ENCODE peak calls at places on chromosomes 5 and 9, in eight cellular contexts. N, O, K, W, I, S, T and V are unnamed samples.

GRCh38 chr5:61869333-61869732 is 436.7 kb upstream of the KIF2A start:
- DNase-seq in K (no peak), W (no peak), S (no peak), T (no peak), I (no peak), O (no peak), N (no peak), V (no peak)

GRCh38 chr9:130172858-130173461 is 756 bp downstream of the NCS1 start:
- DNase-seq in I (peak), K (no peak), T (peak), W (peak), N (no peak), O (peak), S (peak), V (peak)

GRCh38 chr9:38082456-38083287 is 13.6 kb upstream of the SHB start:
- DNase-seq in N (peak), W (peak), K (no peak), O (no peak), I (peak), S (no peak), T (no peak), V (peak)

GRCh38 chr5:80125962-80126480 is 90.9 kb downstream of the THBS4 start:
- DNase-seq in O (peak), N (no peak), W (peak), T (no peak), K (no peak), S (peak), I (peak), V (peak)

GRCh38 chr5:173753307-173754168 is 134.6 kb upstream of the CPEB4 start:
- DNase-seq in S (no peak), I (no peak), N (no peak), W (peak), K (no peak), O (no peak), T (no peak), V (peak)

GRCh38 chr9:13911473-13911872 is 402.5 kb downstream of the NFIB start:
- DNase-seq in K (no peak), N (no peak), T (no peak), S (no peak), I (no peak), O (no peak), W (no peak), V (no peak)

GRCh38 chr9:79240774-79241173 is 331.0 kb upstream of the TLE4 start:
- DNase-seq in N (no peak), S (no peak), K (no peak), W (no peak), I (no peak), T (no peak), O (no peak), V (no peak)

GRCh38 chr9:93223241-93224180 is 39.6 kb downstream of the WNK2 start:
- DNase-seq in I (no peak), T (no peak), S (peak), W (peak), K (no peak), O (peak), N (peak), V (peak)

GRCh38 chr5:68954618-68954910 is 139.2 kb upstream of the SLC30A5 start:
- DNase-seq in O (no peak), K (no peak), W (no peak), S (no peak), T (no peak), I (no peak), N (no peak), V (no peak)

GRCh38 chr9:101387871-101388506 is 3.2 kb upstream of the BAAT start:
- DNase-seq in N (no peak), S (peak), T (no peak), I (no peak), K (no peak), O (peak), W (peak), V (peak)

GRCh38 chr5:33588654-33589372 is 148.0 kb downstream of the TARS1 start:
- DNase-seq in I (no peak), O (peak), K (no peak), W (no peak), S (no peak), T (no peak), N (no peak), V (peak)

GRCh38 chr9:33166263-33167083 is 663 bp downstream of the B4GALT1 start:
- DNase-seq in W (peak), I (no peak), O (peak), N (peak), T (no peak), S (peak), K (no peak), V (peak)

GRCh38 chr9:4266602-4267001 is 33.3 kb downstream of the GLIS3 start:
- DNase-seq in N (no peak), W (no peak), O (no peak), I (no peak), K (no peak), S (no peak), T (no peak), V (no peak)

GRCh38 chr9:114029311-114030170 is 48.6 kb downstream of the AMBP start:
- DNase-seq in S (no peak), K (no peak), I (no peak), W (no peak), O (no peak), T (no peak), N (peak), V (no peak)

GRCh38 chr9:93264338-93265125 is 80.6 kb downstream of the WNK2 start:
- DNase-seq in O (no peak), I (no peak), N (peak), W (no peak), K (no peak), S (no peak), T (no peak), V (no peak)

GRCh38 chr9:35516481-35516880 is 26.6 kb downstream of the RUSC2 start:
- DNase-seq in I (no peak), K (no peak), S (peak), N (no peak), T (no peak), O (peak), W (peak), V (peak)

GRCh38 chr9:120531683-120532300 is 48.2 kb downstream of the CDK5RAP2 start:
- DNase-seq in T (no peak), S (peak), O (peak), I (peak), W (peak), K (no peak), N (no peak), V (peak)

GRCh38 chr5:167530548-167530947 is 760.9 kb upstream of the WWC1 start:
- DNase-seq in O (no peak), I (no peak), K (no peak), S (no peak), N (no peak), T (no peak), W (no peak), V (no peak)

GRCh38 chr5:145110826-145111225 is 724.3 kb downstream of the PRELID2 start:
- DNase-seq in K (no peak), S (no peak), I (no peak), W (peak), N (no peak), O (peak), T (no peak), V (no peak)